ENCODE peak calls at places on chromosome 4, in ten cellular contexts. L is A673; K is astrocyte of the spinal cord; T is activated CD8-positive, alpha-beta memory T cell treated with anti-CD3 and anti-CD28 coated beads, Interleukin-2, amount 50 U/mL, for 4 hours; X is Kasumi-1; V is activated T-cell treated with anti-CD3 and anti-CD28 coated beads for 1 hour; Z is activated T-helper 1 cell treated with anti-CD3 and anti-CD28 coated beads, Interleukin-2, amount 50 U/mL, for 16 hours; A is GDM1; O is GM20000; M is RWPE1. S is an unnamed sample.

GRCh38 chr4:7000421-7001176 is 42.6 kb upstream of the TADA2B start:
- DNase-seq in A (no peak), M (no peak), Z (no peak), O (no peak), V (no peak), T (no peak), L (no peak), K (no peak), X (no peak), S (no peak)

GRCh38 chr4:2081540-2081939 is 22.4 kb downstream of the NAT8L start:
- DNase-seq in O (peak), M (no peak), K (no peak), X (no peak), A (no peak), T (no peak), Z (no peak), V (no peak), L (no peak), S (no peak)

GRCh38 chr4:76804060-76804459 is 93.9 kb downstream of the SOWAHB start:
- DNase-seq in O (no peak), M (no peak), V (no peak), T (no peak), L (peak), X (no peak), K (no peak), Z (no peak), A (no peak), S (no peak)

GRCh38 chr4:113593400-113594230 is 167.9 kb downstream of the CAMK2D start:
- DNase-seq in O (peak), L (no peak), A (no peak), M (no peak), V (no peak), Z (no peak), K (no peak), X (peak), T (no peak), S (no peak)

GRCh38 chr4:153465922-153466636 is at the start of gene TMEM131L:
- DNase-seq in K (peak), Z (peak), M (peak), A (peak), L (peak), O (peak), T (peak), X (peak), V (no peak), S (peak)

GRCh38 chr4:48127882-48128394 is 6.1 kb downstream of the TXK start:
- DNase-seq in A (peak), T (peak), V (peak), L (peak), K (peak), M (peak), Z (peak), O (peak), X (peak), S (no peak)

GRCh38 chr4:72553540-72553939 is 15.5 kb downstream of the ADAMTS3 start:
- DNase-seq in V (no peak), T (no peak), L (no peak), K (no peak), A (no peak), X (no peak), M (no peak), Z (no peak), O (no peak), S (no peak)

GRCh38 chr4:154160925-154161324 is 330.7 kb downstream of the DCHS2 start:
- DNase-seq in T (no peak), Z (no peak), K (no peak), L (no peak), X (no peak), O (no peak), M (no peak), V (no peak), A (no peak), S (no peak)

GRCh38 chr4:185237185-185237584 is 27.8 kb downstream of the SNX25 start:
- DNase-seq in L (no peak), A (no peak), Z (no peak), X (no peak), K (peak), O (no peak), T (no peak), V (no peak), M (no peak), S (no peak)

GRCh38 chr4:8534129-8534528 is 46.1 kb upstream of the GPR78 start:
- DNase-seq in Z (no peak), O (peak), V (no peak), T (no peak), K (peak), X (no peak), A (no peak), L (no peak), M (peak), S (peak)

GRCh38 chr4:99617374-99617773 is 40.3 kb downstream of the C4orf54 start:
- DNase-seq in T (no peak), K (no peak), O (no peak), M (peak), A (no peak), Z (no peak), X (no peak), L (no peak), V (no peak), S (no peak)

GRCh38 chr4:8144359-8144758 is 14.3 kb downstream of the ABLIM2 start:
- DNase-seq in M (no peak), K (no peak), O (no peak), X (no peak), L (peak), A (no peak), T (no peak), Z (no peak), V (no peak), S (no peak)

GRCh38 chr4:129804458-129804981 is 708.6 kb downstream of the C4orf33 start:
- DNase-seq in T (no peak), M (no peak), O (no peak), Z (no peak), L (no peak), V (no peak), K (no peak), X (no peak), A (no peak), S (no peak)

GRCh38 chr4:6478546-6479220 is 6.3 kb upstream of the PPP2R2C start:
- DNase-seq in L (no peak), A (no peak), O (no peak), V (no peak), X (no peak), M (no peak), K (no peak), Z (no peak), T (no peak), S (no peak)

GRCh38 chr4:4480685-4481393 is 61.0 kb downstream of the STX18 start:
- DNase-seq in K (peak), X (peak), M (no peak), Z (no peak), L (peak), A (no peak), V (no peak), O (no peak), T (no peak), S (no peak)

GRCh38 chr4:87974856-87975462 is 555 bp upstream of the SPP1 start:
- DNase-seq in Z (no peak), T (no peak), M (no peak), A (peak), V (no peak), L (no peak), K (no peak), O (no peak), X (no peak), S (no peak)

GRCh38 chr4:67785528-67785927 is 31.3 kb upstream of the GNRHR start:
- DNase-seq in T (no peak), X (no peak), L (no peak), Z (no peak), V (no peak), O (no peak), A (no peak), K (no peak), M (no peak), S (no peak)

GRCh38 chr4:1385373-1386340 is 20.6 kb downstream of the NKX1-1 start:
- DNase-seq in V (no peak), O (no peak), X (no peak), Z (no peak), T (no peak), A (no peak), M (no peak), K (no peak), L (no peak), S (no peak)

GRCh38 chr4:5888222-5888701 is 4.6 kb downstream of the CRMP1 start:
- DNase-seq in O (peak), M (no peak), V (no peak), K (no peak), A (no peak), L (peak), Z (no peak), X (no peak), T (no peak), S (no peak)

GRCh38 chr4:121138014-121138413 is 26.1 kb downstream of the TNIP3 start:
- DNase-seq in Z (no peak), T (peak), L (no peak), O (no peak), M (no peak), K (no peak), V (no peak), A (no peak), X (no peak), S (no peak)

GRCh38 chr4:157115613-157116340 is 39.8 kb downstream of the GLRB start:
- DNase-seq in L (peak), M (peak), Z (no peak), T (no peak), O (no peak), V (no peak), A (no peak), K (peak), X (no peak), S (no peak)

GRCh38 chr4:182207806-182208483 is 35.3 kb upstream of the TENM3 start:
- DNase-seq in T (no peak), X (no peak), K (peak), O (no peak), V (no peak), M (peak), Z (no peak), L (no peak), A (no peak), S (no peak)

GRCh38 chr4:77153016-77153415 is 4.0 kb upstream of the CCNG2 start:
- DNase-seq in M (no peak), O (no peak), L (no peak), A (no peak), Z (no peak), T (no peak), X (no peak), V (no peak), K (no peak), S (no peak)

GRCh38 chr4:169106696-169107229 is 96.7 kb upstream of the CBR4 start:
- DNase-seq in Z (no peak), O (no peak), V (no peak), T (no peak), K (no peak), A (no peak), L (no peak), X (no peak), M (no peak), S (no peak)

GRCh38 chr4:47784222-47784621 is 53.6 kb downstream of the CORIN start:
- DNase-seq in T (no peak), M (peak), A (no peak), L (no peak), V (no peak), Z (no peak), K (no peak), X (no peak), O (no peak), S (no peak)

GRCh38 chr4:22474636-22475310 is 41.1 kb downstream of the ADGRA3 start:
- DNase-seq in V (no peak), M (peak), Z (no peak), A (no peak), L (peak), O (no peak), X (no peak), T (no peak), K (peak), S (no peak)

GRCh38 chr4:142405021-142405991 is 440.8 kb downstream of the INPP4B start:
- DNase-seq in M (peak), T (peak), X (peak), Z (peak), A (peak), K (peak), L (peak), O (peak), V (peak), S (no peak)

S was measured in NCI-H1048.